ENCODE peak calls at places on chromosomes 1 and 21, in eight cellular contexts. L is vagina, I is AG04450, J is mucosa of descending colon, O is GM23248, P is HAP-1, H is suprapubic skin, X is esophagus squamous epithelium. E is an unnamed sample. For H3K9me3, the result is how much of the 10 kb centered on the place peaks cover.

GRCh38 chr1:185594786-185595410 is 139.3 kb upstream of the HMCN1 start:
- DNase-seq in L (no peak), I (no peak), J (no peak), O (no peak), P (no peak), H (no peak), X (no peak), E (no peak)

GRCh38 chr1:6827081-6827480 is 41.8 kb downstream of the CAMTA1 start:
- DNase-seq in L (no peak), I (no peak), J (no peak), O (no peak), P (no peak), H (no peak), X (no peak), E (no peak)

GRCh38 chr21:35275776-35276175 is 226.7 kb upstream of the RUNX1 start:
- DNase-seq in L (no peak), I (no peak), J (no peak), O (peak), P (no peak), H (no peak), X (no peak), E (no peak)

GRCh38 chr1:38917337-38917736 is 24.3 kb downstream of the RHBDL2 start:
- DNase-seq in L (no peak), I (no peak), J (no peak), O (no peak), P (no peak), H (no peak), X (no peak), E (no peak)

GRCh38 chr1:109800291-109800690 is 36.6 kb upstream of the EPS8L3 start:
- DNase-seq in L (no peak), I (no peak), J (no peak), O (no peak), P (peak), H (no peak), X (no peak), E (no peak)

GRCh38 chr21:45157932-45158331 is 83.6 kb downstream of the ADARB1 start:
- DNase-seq in L (no peak), I (no peak), J (no peak), O (no peak), P (no peak), H (no peak), X (no peak), E (no peak)

GRCh38 chr21:45263534-45263933 is 24.2 kb downstream of the POFUT2 start:
- DNase-seq in L (no peak), I (no peak), J (no peak), O (no peak), P (no peak), H (peak), X (no peak), E (no peak)

GRCh38 chr1:43554444-43554992 is 23.8 kb downstream of the PTPRF start:
- DNase-seq in L (no peak), I (no peak), J (no peak), O (peak), P (peak), H (no peak), X (no peak), E (peak)

GRCh38 chr21:28240586-28240985 is 752.1 kb downstream of the LTN1 start:
- DNase-seq in L (no peak), I (no peak), J (no peak), O (no peak), P (no peak), H (no peak), X (no peak), E (peak)

GRCh38 chr1:89941110-89941770 is 53.7 kb upstream of the ZNF326 start:
- DNase-seq in L (no peak), I (no peak), J (no peak), O (no peak), P (no peak), H (no peak), X (no peak), E (no peak)

GRCh38 chr1:37484325-37485051 is 10.1 kb downstream of the ZC3H12A start:
- DNase-seq in L (no peak), I (no peak), J (no peak), O (no peak), P (no peak), H (peak), X (no peak), E (no peak)

GRCh38 chr1:228941673-228942072 is 206.4 kb downstream of the RHOU start:
- DNase-seq in L (no peak), I (no peak), J (no peak), O (no peak), P (no peak), H (no peak), X (no peak), E (no peak)

GRCh38 chr21:16908087-16908486 is 604.8 kb upstream of the CXADR start:
- DNase-seq in L (no peak), I (no peak), J (no peak), O (peak), P (no peak), H (no peak), X (no peak), E (peak)

GRCh38 chr1:244226440-244226839 is 175.4 kb downstream of the ZBTB18 start:
- DNase-seq in L (no peak), I (no peak), J (no peak), O (peak), P (no peak), H (no peak), X (no peak), E (peak)

GRCh38 chr1:180173952-180174351 is 19.3 kb downstream of the QSOX1 start:
- DNase-seq in L (no peak), I (no peak), J (no peak), O (peak), P (no peak), H (peak), X (no peak), E (peak)

GRCh38 chr1:225747566-225747965 is 30.1 kb upstream of the SRP9 start:
- DNase-seq in L (no peak), I (no peak), J (no peak), O (peak), P (no peak), H (no peak), X (no peak), E (peak)

GRCh38 chr1:46188295-46189030 is 9.8 kb downstream of the POMGNT1 start:
- DNase-seq in L (no peak), I (no peak), J (no peak), O (peak), P (no peak), H (no peak), X (no peak), E (no peak)

GRCh38 chr21:29231781-29232548 is 66.8 kb upstream of the BACH1 start:
- DNase-seq in L (no peak), I (no peak), J (no peak), O (no peak), P (no peak), H (no peak), X (no peak), E (no peak)

GRCh38 chr1:111720977-111721670 is 18.1 kb downstream of the INKA2 start:
- DNase-seq in L (no peak), I (no peak), J (no peak), O (peak), P (no peak), H (no peak), X (no peak), E (no peak)

GRCh38 chr1:80258659-80259058 is 1252.1 kb upstream of the ADGRL4 start:
- DNase-seq in L (no peak), I (no peak), J (no peak), O (no peak), P (no peak), H (no peak), X (no peak), E (no peak)

GRCh38 chr1:156080598-156081173 is 1.6 kb downstream of the MEX3A start:
- DNase-seq in L (no peak), I (no peak), J (no peak), O (no peak), P (no peak), H (no peak), X (no peak), E (no peak)

GRCh38 chr1:156079762-156080597 is 2.3 kb downstream of the MEX3A start:
- DNase-seq in L (no peak), I (no peak), J (no peak), O (no peak), P (no peak), H (no peak), X (no peak), E (no peak)

GRCh38 chr1:156077430-156077760 is 4.9 kb downstream of the MEX3A start:
- DNase-seq in L (no peak), I (no peak), J (no peak), O (no peak), P (no peak), H (no peak), X (no peak), E (no peak)

GRCh38 chr1:156076609-156077429 is 5.4 kb downstream of the MEX3A start:
- DNase-seq in L (no peak), I (no peak), J (no peak), O (no peak), P (no peak), H (no peak), X (no peak), E (no peak)

DNA sequence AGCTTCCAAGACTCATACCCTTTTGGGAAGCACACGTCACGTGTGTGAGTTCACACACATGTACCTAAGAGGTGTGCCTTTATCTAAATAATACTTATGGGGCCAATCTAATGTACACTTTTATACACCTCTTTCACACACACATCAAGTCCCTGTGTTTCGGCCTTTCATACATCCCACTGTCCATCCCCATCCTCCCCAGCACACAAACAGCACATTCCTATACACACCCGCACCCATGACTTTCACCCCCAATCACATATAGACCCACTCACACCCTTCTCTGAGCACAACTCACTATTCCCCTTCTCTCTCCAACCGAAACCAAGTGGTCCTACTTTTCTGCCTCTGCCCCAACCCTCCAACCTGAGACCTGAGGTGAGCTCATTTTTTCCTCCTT is 3.5 kb downstream of the MEX3A start:
- DNase-seq in L (no peak), I (no peak), J (no peak), O (no peak), P (no peak), H (no peak), X (no peak), E (no peak)
- H3K4me3 ChIP-seq in L (no peak), I (peak), J (no peak), O (no peak), P (no peak), H (no peak), X (no peak), E (no peak)

GRCh38 chr1:114485286-114485685 is 25.7 kb downstream of the TRIM33 start:
- DNase-seq in L (no peak), I (no peak), J (no peak), O (peak), P (no peak), H (no peak), X (no peak), E (no peak)

GRCh38 chr1:114492978-114493377 is 18.0 kb downstream of the TRIM33 start:
- DNase-seq in L (no peak), I (no peak), J (no peak), O (no peak), P (no peak), H (no peak), X (no peak), E (no peak)

GRCh38 chr1:114490235-114490634 is 20.8 kb downstream of the TRIM33 start:
- DNase-seq in L (no peak), I (no peak), J (no peak), O (peak), P (peak), H (no peak), X (no peak), E (no peak)

GRCh38 chr1:114488739-114489138 is 22.3 kb downstream of the TRIM33 start:
- DNase-seq in L (no peak), I (no peak), J (no peak), O (no peak), P (no peak), H (no peak), X (no peak), E (no peak)
- H3K9me3 ChIP-seq in L (under half), I (under half), J (under half), O (under half), P (under half), H (under half), X (under half), E (under half)

GRCh38 chr1:19480282-19480681 is 5.1 kb downstream of the CAPZB start:
- DNase-seq in L (no peak), I (no peak), J (no peak), O (no peak), P (no peak), H (no peak), X (no peak), E (no peak)
- H3K4me3 ChIP-seq in L (no peak), I (no peak), J (no peak), O (peak), P (no peak), H (no peak), X (no peak), E (no peak)

GRCh38 chr1:246519514-246519913 is 12.4 kb upstream of the SMYD3 start:
- DNase-seq in L (no peak), I (no peak), J (no peak), O (no peak), P (no peak), H (no peak), X (no peak), E (no peak)
- H3K9me3 ChIP-seq in L (under half), I (half or more), J (under half), O (under half), P (under half), H (under half), X (under half), E (under half)

GRCh38 chr1:101237229-101237837 is 514 bp downstream of the S1PR1 start:
- DNase-seq in L (no peak), I (peak), J (no peak), O (peak), P (peak), H (no peak), X (no peak), E (no peak)

GRCh38 chr1:101236546-101237228 is at the start of gene S1PR1:
- DNase-seq in L (no peak), I (no peak), J (peak), O (peak), P (peak), H (peak), X (no peak), E (peak)

GRCh38 chr1:101238681-101239094 is 1.9 kb downstream of the S1PR1 start:
- DNase-seq in L (no peak), I (peak), J (peak), O (peak), P (peak), H (peak), X (no peak), E (peak)

GRCh38 chr1:101239095-101240040 is 2.5 kb downstream of the S1PR1 start:
- DNase-seq in L (no peak), I (no peak), J (no peak), O (no peak), P (no peak), H (no peak), X (no peak), E (peak)

DNA sequence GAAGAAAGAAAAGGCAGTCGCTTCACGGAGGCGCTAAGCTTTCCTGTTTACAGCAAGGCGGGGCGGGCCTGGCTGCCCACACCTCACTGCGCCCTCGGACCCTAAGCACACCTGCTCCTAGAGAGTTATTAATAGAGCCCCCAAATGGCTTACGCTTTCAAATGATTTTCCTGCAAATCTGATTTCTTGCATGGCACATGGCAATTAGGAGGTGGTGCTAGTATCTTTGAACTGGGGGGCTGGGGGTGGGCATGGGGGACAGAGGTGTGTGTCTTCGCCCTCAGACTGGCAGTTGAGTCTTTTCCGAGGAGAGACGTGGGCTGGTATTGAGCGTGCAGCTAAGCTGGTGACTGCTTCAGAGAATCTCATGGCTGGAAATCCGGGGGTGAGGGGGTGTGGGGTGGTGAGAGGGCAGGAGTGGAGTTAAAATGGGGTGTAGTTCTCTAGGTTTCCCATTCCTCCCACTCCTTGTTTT is 1.3 kb downstream of the S1PR1 start:
- DNase-seq in L (no peak), I (no peak), J (peak), O (peak), P (no peak), H (no peak), X (no peak), E (no peak)
- H3K4me3 ChIP-seq in L (peak), I (peak), J (no peak), O (peak), P (peak), H (peak), X (peak), E (no peak)

DNA sequence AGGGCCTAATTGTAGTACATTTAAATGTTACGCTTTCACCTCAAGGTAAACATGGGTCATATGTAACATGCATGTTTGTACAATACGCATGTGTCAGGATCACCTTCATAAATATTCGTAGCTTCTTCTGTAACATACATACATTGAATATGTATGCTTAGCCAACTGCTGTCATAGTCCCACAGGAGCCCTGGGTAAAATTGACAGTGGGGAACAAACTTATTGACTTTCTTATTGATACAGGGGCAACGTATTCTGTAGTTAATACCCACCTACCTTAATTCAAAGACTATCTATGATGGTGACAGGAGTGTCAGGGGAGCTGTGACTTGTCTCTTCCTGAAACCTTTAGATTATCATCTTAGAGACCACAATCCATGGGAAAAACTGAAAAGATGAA is 3.7 kb upstream of the REN start:
- DNase-seq in L (no peak), I (no peak), J (no peak), O (no peak), P (no peak), H (no peak), X (no peak), E (no peak)
- H3K9me3 ChIP-seq in L (under half), I (under half), J (under half), O (under half), P (under half), H (under half), X (under half), E (under half)

GRCh38 chr21:36946949-36947371 is 19.5 kb downstream of the HLCS start:
- DNase-seq in L (no peak), I (no peak), J (no peak), O (no peak), P (no peak), H (no peak), X (no peak), E (no peak)
- H3K4me3 ChIP-seq in L (no peak), I (no peak), J (no peak), O (no peak), P (no peak), H (no peak), X (no peak), E (no peak)

DNA sequence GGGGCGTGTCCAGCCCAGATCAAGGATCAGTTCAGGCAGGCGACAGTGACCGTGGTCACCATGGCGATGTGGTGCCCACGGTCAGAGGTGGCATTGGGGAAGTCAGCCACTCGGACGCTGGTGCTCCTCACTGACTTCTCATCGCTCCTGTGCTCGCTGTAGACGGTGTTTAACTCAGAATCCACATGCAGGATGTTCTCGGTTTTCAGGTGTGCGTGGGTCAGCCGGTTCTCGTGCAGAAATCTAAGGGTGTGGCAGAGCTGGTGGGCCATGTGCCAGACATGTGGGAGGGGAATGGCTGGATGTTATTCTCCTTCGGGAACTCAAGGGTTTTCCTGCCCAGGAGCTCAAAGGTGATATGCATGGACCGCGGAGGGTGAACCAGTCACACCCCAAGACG is 11.7 kb downstream of the OR2AJ1 start:
- DNase-seq in L (no peak), I (no peak), J (no peak), O (no peak), P (no peak), H (no peak), X (no peak), E (no peak)
- H3K9me3 ChIP-seq in L (under half), I (under half), J (under half), O (under half), P (under half), H (under half), X (under half), E (under half)

DNA sequence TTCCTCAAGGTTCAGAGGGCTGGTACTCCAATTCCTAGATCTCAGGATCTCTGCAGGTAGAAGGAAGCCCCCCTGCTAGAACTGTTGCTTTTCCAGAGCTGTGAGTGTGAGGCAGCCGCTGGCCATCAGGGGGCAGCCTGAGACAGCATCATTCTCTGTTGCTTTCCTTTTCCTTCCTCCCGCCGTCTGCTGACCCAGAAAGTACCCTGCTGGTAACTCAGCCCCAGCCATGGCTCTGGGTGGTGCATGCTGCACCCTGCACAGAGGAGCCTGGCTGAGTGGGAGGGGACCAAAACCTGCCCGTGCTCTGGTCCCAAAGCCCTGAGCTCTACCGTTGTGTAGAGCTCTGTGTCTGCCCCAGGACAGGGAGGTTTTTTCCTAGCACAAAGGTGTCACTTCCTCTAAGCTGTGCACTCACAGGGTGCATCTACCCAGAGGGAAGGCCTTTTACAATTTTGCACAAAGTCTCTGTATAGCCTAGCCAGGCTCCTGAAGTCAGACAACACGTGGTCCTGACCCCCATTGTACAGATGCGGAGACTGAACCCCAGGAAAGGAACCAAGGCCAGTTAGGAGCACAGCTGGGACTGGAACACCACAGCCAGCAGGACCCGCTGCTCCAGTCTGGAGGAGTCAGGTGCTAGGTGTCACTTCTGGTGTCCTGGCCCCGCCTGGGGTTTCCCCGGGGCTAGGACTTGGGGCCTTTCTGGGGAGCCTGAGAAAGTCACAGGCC is 5.6 kb upstream of the FAM131C start:
- DNase-seq in L (no peak), I (peak), J (peak), O (peak), P (peak), H (peak), X (no peak), E (peak)
- H3K4me3 ChIP-seq in L (no peak), I (no peak), J (no peak), O (no peak), P (no peak), H (no peak), X (peak), E (no peak)

E was measured in MG63.